ENCODE peak calls at places on chromosomes 7 and 10, in eight cellular contexts. B, K, J, P, I, H, G and X are unnamed samples.

GRCh38 chr7:102875700-102876192 is 37.1 kb upstream of the LRRC17 start:
- DNase-seq in H (no peak), K (peak), G (peak), P (peak), J (no peak), I (no peak), B (no peak), X (no peak)

GRCh38 chr7:130560972-130561371 is 69.1 kb downstream of the MEST start:
- DNase-seq in B (no peak), J (peak), P (peak), I (no peak), H (no peak), K (no peak), G (peak), X (no peak)

GRCh38 chr7:21651697-21652096 is 108.9 kb downstream of the DNAH11 start:
- DNase-seq in H (no peak), P (peak), B (no peak), I (no peak), G (peak), K (no peak), J (no peak), X (no peak)

GRCh38 chr7:88306590-88307048 is at the start of gene STEAP4:
- DNase-seq in B (peak), I (peak), G (peak), J (no peak), H (no peak), K (peak), P (peak), X (peak)

GRCh38 chr7:92436843-92437445 is 10.3 kb upstream of the GATAD1 start:
- DNase-seq in B (no peak), K (no peak), J (no peak), H (no peak), P (no peak), I (no peak), G (no peak), X (no peak)

GRCh38 chr7:116356979-116357378 is 142.6 kb upstream of the CAV2 start:
- DNase-seq in P (peak), H (no peak), K (no peak), G (no peak), J (no peak), B (no peak), I (no peak), X (no peak)

GRCh38 chr10:58291538-58292174 is 22.7 kb downstream of the CISD1 start:
- DNase-seq in B (no peak), H (no peak), G (peak), I (no peak), P (peak), K (peak), J (peak), X (peak)

GRCh38 chr10:101043356-101043707 is 12.3 kb downstream of the SFXN3 start:
- DNase-seq in P (no peak), J (no peak), I (no peak), K (no peak), B (no peak), H (no peak), G (no peak), X (no peak)

GRCh38 chr10:15216700-15217099 is 48.2 kb upstream of the NMT2 start:
- DNase-seq in I (no peak), G (no peak), J (no peak), H (no peak), K (no peak), B (no peak), P (no peak), X (no peak)

GRCh38 chr10:122044045-122044661 is 55.2 kb downstream of the TACC2 start:
- DNase-seq in P (no peak), B (peak), H (no peak), K (peak), G (peak), J (peak), I (no peak), X (peak)

GRCh38 chr7:86647340-86648094 is 3.8 kb downstream of the GRM3 start:
- DNase-seq in J (peak), H (no peak), B (no peak), I (no peak), P (no peak), G (no peak), K (no peak), X (no peak)